ENCODE peak calls at places on chromosomes 12 and 14, in nine cellular contexts. One of them, this sample, is unnamed.

GRCh38 chr12:6592087-6592486 is 15.1 kb downstream of the CHD4 start:
- DNase-seq in EL: no peak
- DNase-seq in RPMI8226: no peak
- DNase-seq in AML-193: no peak
- DNase-seq in activated T-helper 9 cell treated with anti-CD3 and anti-CD28 coated beads, Interleukin-2, amount 50 U/mL, for 16 hours: no peak
- DNase-seq in RPMI7951: no peak
- DNase-seq in left ventricle myocardium inferior: no peak
- DNase-seq in NCI-H1105: no peak
- DNase-seq in A172: no peak
- DNase-seq in this sample: no peak

GRCh38 chr14:68986926-68987652 is 8.0 kb upstream of the ACTN1 start:
- DNase-seq in RPMI8226: no peak
- DNase-seq in AML-193: no peak
- DNase-seq in EL: peak
- DNase-seq in RPMI7951: no peak
- DNase-seq in left ventricle myocardium inferior: no peak
- DNase-seq in NCI-H1105: no peak
- DNase-seq in activated T-helper 9 cell treated with anti-CD3 and anti-CD28 coated beads, Interleukin-2, amount 50 U/mL, for 16 hours: no peak
- DNase-seq in A172: no peak
- DNase-seq in this sample: no peak

GRCh38 chr12:57215668-57216013 is 953 bp upstream of the NXPH4 start:
- DNase-seq in AML-193: no peak
- DNase-seq in NCI-H1105: no peak
- DNase-seq in RPMI8226: peak
- DNase-seq in RPMI7951: no peak
- DNase-seq in activated T-helper 9 cell treated with anti-CD3 and anti-CD28 coated beads, Interleukin-2, amount 50 U/mL, for 16 hours: no peak
- DNase-seq in EL: peak
- DNase-seq in A172: no peak
- DNase-seq in left ventricle myocardium inferior: no peak
- DNase-seq in this sample: no peak

GRCh38 chr12:111942557-111942956 is 70.4 kb downstream of the TMEM116 start:
- DNase-seq in A172: peak
- DNase-seq in activated T-helper 9 cell treated with anti-CD3 and anti-CD28 coated beads, Interleukin-2, amount 50 U/mL, for 16 hours: no peak
- DNase-seq in NCI-H1105: no peak
- DNase-seq in EL: peak
- DNase-seq in RPMI7951: peak
- DNase-seq in left ventricle myocardium inferior: no peak
- DNase-seq in RPMI8226: no peak
- DNase-seq in AML-193: no peak
- DNase-seq in this sample: peak

GRCh38 chr12:34399631-34400422 is 377.5 kb downstream of the ALG10 start:
- DNase-seq in RPMI7951: no peak
- DNase-seq in A172: no peak
- DNase-seq in AML-193: no peak
- DNase-seq in left ventricle myocardium inferior: peak
- DNase-seq in EL: no peak
- DNase-seq in NCI-H1105: no peak
- DNase-seq in activated T-helper 9 cell treated with anti-CD3 and anti-CD28 coated beads, Interleukin-2, amount 50 U/mL, for 16 hours: no peak
- DNase-seq in RPMI8226: no peak
- DNase-seq in this sample: no peak

GRCh38 chr14:96294246-96294645 is 38.2 kb downstream of the BDKRB1 start:
- DNase-seq in A172: no peak
- DNase-seq in activated T-helper 9 cell treated with anti-CD3 and anti-CD28 coated beads, Interleukin-2, amount 50 U/mL, for 16 hours: no peak
- DNase-seq in AML-193: no peak
- DNase-seq in NCI-H1105: no peak
- DNase-seq in EL: no peak
- DNase-seq in left ventricle myocardium inferior: no peak
- DNase-seq in RPMI7951: no peak
- DNase-seq in RPMI8226: no peak
- DNase-seq in this sample: no peak

GRCh38 chr14:22798528-22798927 is 16.7 kb downstream of the SLC7A7 start:
- DNase-seq in EL: no peak
- DNase-seq in AML-193: peak
- DNase-seq in RPMI7951: no peak
- DNase-seq in A172: no peak
- DNase-seq in left ventricle myocardium inferior: no peak
- DNase-seq in NCI-H1105: no peak
- DNase-seq in RPMI8226: no peak
- DNase-seq in activated T-helper 9 cell treated with anti-CD3 and anti-CD28 coated beads, Interleukin-2, amount 50 U/mL, for 16 hours: no peak
- DNase-seq in this sample: peak

GRCh38 chr14:65604946-65605345 is 192.4 kb downstream of the FUT8 start:
- DNase-seq in NCI-H1105: no peak
- DNase-seq in left ventricle myocardium inferior: no peak
- DNase-seq in A172: no peak
- DNase-seq in RPMI7951: no peak
- DNase-seq in AML-193: no peak
- DNase-seq in activated T-helper 9 cell treated with anti-CD3 and anti-CD28 coated beads, Interleukin-2, amount 50 U/mL, for 16 hours: no peak
- DNase-seq in EL: no peak
- DNase-seq in RPMI8226: no peak
- DNase-seq in this sample: no peak

GRCh38 chr14:22622220-22622619 is 21.9 kb downstream of the OR6J1 start:
- DNase-seq in activated T-helper 9 cell treated with anti-CD3 and anti-CD28 coated beads, Interleukin-2, amount 50 U/mL, for 16 hours: no peak
- DNase-seq in A172: no peak
- DNase-seq in AML-193: no peak
- DNase-seq in EL: peak
- DNase-seq in NCI-H1105: no peak
- DNase-seq in RPMI8226: no peak
- DNase-seq in RPMI7951: peak
- DNase-seq in left ventricle myocardium inferior: no peak
- DNase-seq in this sample: no peak

GRCh38 chr12:79547044-79547734 is 143.6 kb downstream of the PAWR start:
- DNase-seq in NCI-H1105: no peak
- DNase-seq in EL: peak
- DNase-seq in activated T-helper 9 cell treated with anti-CD3 and anti-CD28 coated beads, Interleukin-2, amount 50 U/mL, for 16 hours: no peak
- DNase-seq in A172: peak
- DNase-seq in RPMI8226: no peak
- DNase-seq in left ventricle myocardium inferior: no peak
- DNase-seq in RPMI7951: peak
- DNase-seq in AML-193: no peak
- DNase-seq in this sample: no peak

GRCh38 chr14:79583738-79584405 is 627.4 kb downstream of the DIO2 start:
- DNase-seq in activated T-helper 9 cell treated with anti-CD3 and anti-CD28 coated beads, Interleukin-2, amount 50 U/mL, for 16 hours: no peak
- DNase-seq in left ventricle myocardium inferior: no peak
- DNase-seq in A172: no peak
- DNase-seq in EL: peak
- DNase-seq in AML-193: no peak
- DNase-seq in NCI-H1105: no peak
- DNase-seq in RPMI8226: no peak
- DNase-seq in RPMI7951: no peak
- DNase-seq in this sample: no peak

GRCh38 chr14:33773205-33774030 is 177.5 kb downstream of the EGLN3 start:
- DNase-seq in A172: no peak
- DNase-seq in RPMI7951: no peak
- DNase-seq in RPMI8226: no peak
- DNase-seq in left ventricle myocardium inferior: no peak
- DNase-seq in EL: no peak
- DNase-seq in NCI-H1105: no peak
- DNase-seq in activated T-helper 9 cell treated with anti-CD3 and anti-CD28 coated beads, Interleukin-2, amount 50 U/mL, for 16 hours: no peak
- DNase-seq in AML-193: no peak
- DNase-seq in this sample: no peak

GRCh38 chr14:52703664-52704063 is 3.3 kb upstream of the PSMC6 start:
- DNase-seq in A172: no peak
- DNase-seq in EL: no peak
- DNase-seq in RPMI7951: no peak
- DNase-seq in RPMI8226: no peak
- DNase-seq in activated T-helper 9 cell treated with anti-CD3 and anti-CD28 coated beads, Interleukin-2, amount 50 U/mL, for 16 hours: no peak
- DNase-seq in left ventricle myocardium inferior: no peak
- DNase-seq in NCI-H1105: no peak
- DNase-seq in AML-193: no peak
- DNase-seq in this sample: no peak

This sample was measured in Kasumi-1.